ENCODE peak calls at places on chromosomes 1 and 21, in four cellular contexts. Q is stimulated activated CD8-positive, alpha-beta memory T cell treated with anti-CD3 and anti-CD28 coated beads, Interleukin-15, amount 100 ng/mL, for 1 hour; V is B cell; M is non-pigmented ciliary epithelial cell. D is an unnamed sample.

GRCh38 chr21:45142469-45142868 is 68.1 kb downstream of the ADARB1 start:
- DNase-seq in Q (no peak), V (no peak), M (peak), D (peak)

GRCh38 chr1:214067853-214068703 is 80.3 kb downstream of the PROX1 start:
- DNase-seq in Q (no peak), V (no peak), M (no peak), D (no peak)

GRCh38 chr21:15730484-15731242 is 881 bp downstream of the USP25 start:
- DNase-seq in Q (no peak), V (no peak), M (no peak), D (no peak)

GRCh38 chr1:192913683-192914082 is 104.8 kb downstream of the RGS2 start:
- DNase-seq in Q (no peak), V (no peak), M (no peak), D (no peak)

GRCh38 chr1:245687636-245688535 is 533.1 kb downstream of the KIF26B start:
- DNase-seq in Q (no peak), V (no peak), M (no peak), D (peak)

GRCh38 chr1:180157108-180157507 is 2.4 kb downstream of the QSOX1 start:
- DNase-seq in Q (no peak), V (no peak), M (peak), D (peak)

GRCh38 chr1:51283977-51284376 is 46.4 kb downstream of the TTC39A start:
- DNase-seq in Q (no peak), V (no peak), M (no peak), D (no peak)

GRCh38 chr21:31750843-31751242 is 18.9 kb upstream of the SCAF4 start:
- DNase-seq in Q (no peak), V (no peak), M (no peak), D (peak)

GRCh38 chr1:10432910-10433785 is 2.9 kb downstream of the CENPS start:
- DNase-seq in Q (no peak), V (no peak), M (no peak), D (no peak)

GRCh38 chr1:35882586-35882944 is 444 bp upstream of the AGO1 start:
- DNase-seq in Q (no peak), V (no peak), M (no peak), D (no peak)

GRCh38 chr21:35050348-35051286 is 1.5 kb upstream of the RUNX1 start:
- DNase-seq in Q (no peak), V (no peak), M (no peak), D (peak)

GRCh38 chr21:34191876-34192275 is 118.5 kb downstream of the MRPS6 start:
- DNase-seq in Q (no peak), V (no peak), M (no peak), D (no peak)

GRCh38 chr1:92482665-92483441 is 3.9 kb downstream of the GFI1 start:
- DNase-seq in Q (no peak), V (peak), M (no peak), D (no peak)

GRCh38 chr21:36232641-36233040 is 76.0 kb downstream of the DOP1B start:
- DNase-seq in Q (no peak), V (no peak), M (no peak), D (no peak)

GRCh38 chr1:5727191-5727590 is 265.0 kb downstream of the NPHP4 start:
- DNase-seq in Q (no peak), V (no peak), M (no peak), D (no peak)

GRCh38 chr1:32101233-32101681 is 6.6 kb upstream of the KPNA6 start:
- DNase-seq in Q (no peak), V (no peak), M (no peak), D (peak)

GRCh38 chr1:6170742-6171201 is 9.3 kb downstream of the CHD5 start:
- DNase-seq in Q (no peak), V (no peak), M (no peak), D (no peak)

GRCh38 chr1:172429324-172430127 is 9.0 kb downstream of the C1orf105 start:
- DNase-seq in Q (no peak), V (peak), M (peak), D (peak)

GRCh38 chr1:95829581-95829980 is 595.6 kb downstream of the RWDD3 start:
- DNase-seq in Q (no peak), V (no peak), M (no peak), D (no peak)

GRCh38 chr1:153532161-153532560 is 3.6 kb downstream of the S100A6 start:
- DNase-seq in Q (no peak), V (no peak), M (no peak), D (no peak)

GRCh38 chr21:42454221-42454570 is 41.8 kb downstream of the RSPH1 start:
- DNase-seq in Q (no peak), V (no peak), M (no peak), D (no peak)

GRCh38 chr1:214901718-214902117 is 180.8 kb upstream of the KCNK2 start:
- DNase-seq in Q (no peak), V (no peak), M (peak), D (peak)